ENCODE peak calls at places on chromosomes 7 and 10, in six cellular contexts. V is psoas muscle, P is AG10803, L is AG09309, X is A549, F is cardiac muscle cell. Q is an unnamed sample.

GRCh38 chr10:28922127-28922526 is 244.8 kb downstream of the BAMBI start:
- DNase-seq in V (no peak), P (no peak), L (no peak), X (no peak), F (no peak), Q (peak)

GRCh38 chr7:129122751-129123516 is 21.6 kb upstream of the TSPAN33 start:
- DNase-seq in V (no peak), P (no peak), L (no peak), X (no peak), F (no peak), Q (peak)

GRCh38 chr7:143375298-143376034 is 5.7 kb upstream of the ZYX start:
- DNase-seq in V (no peak), P (no peak), L (no peak), X (no peak), F (no peak), Q (no peak)

GRCh38 chr7:100803398-100804161 is 23.7 kb downstream of the EPHB4 start:
- DNase-seq in V (peak), P (peak), L (peak), X (peak), F (peak), Q (no peak)

GRCh38 chr7:26156454-26157365 is 4.7 kb downstream of the NFE2L3 start:
- DNase-seq in V (no peak), P (peak), L (peak), X (peak), F (no peak), Q (peak)

GRCh38 chr10:132783165-132783736 is 2.7 kb downstream of the NKX6-2 start:
- DNase-seq in V (no peak), P (no peak), L (no peak), X (no peak), F (no peak), Q (no peak)

GRCh38 chr10:91672021-91672608 is 39.2 kb upstream of the PPP1R3C start:
- DNase-seq in V (no peak), P (peak), L (no peak), X (no peak), F (peak), Q (no peak)

GRCh38 chr7:151304856-151305255 is 36.8 kb upstream of the NUB1 start:
- DNase-seq in V (no peak), P (no peak), L (no peak), X (no peak), F (peak), Q (no peak)

GRCh38 chr7:2044883-2045471 is 187.8 kb downstream of the MAD1L1 start:
- DNase-seq in V (peak), P (no peak), L (no peak), X (no peak), F (no peak), Q (no peak)

GRCh38 chr7:90825779-90826178 is 229.7 kb downstream of the CDK14 start:
- DNase-seq in V (no peak), P (peak), L (peak), X (no peak), F (no peak), Q (no peak)

GRCh38 chr7:30596043-30596641 is 1.5 kb downstream of the GARS1 start:
- DNase-seq in V (no peak), P (peak), L (no peak), X (peak), F (no peak), Q (no peak)

GRCh38 chr10:47046321-47047126 is 135.3 kb downstream of the PTPN20 start:
- DNase-seq in V (peak), P (no peak), L (no peak), X (no peak), F (no peak), Q (no peak)

GRCh38 chr7:142476077-142476476 is 218.2 kb upstream of the PRSS58 start:
- DNase-seq in V (no peak), P (peak), L (no peak), X (no peak), F (no peak), Q (no peak)

GRCh38 chr7:155885162-155886160 is 73.2 kb upstream of the SHH start:
- DNase-seq in V (peak), P (no peak), L (no peak), X (peak), F (no peak), Q (no peak)

GRCh38 chr10:90832111-90832510 is 25.7 kb downstream of the HTR7 start:
- DNase-seq in V (no peak), P (no peak), L (no peak), X (no peak), F (no peak), Q (no peak)

GRCh38 chr7:114423218-114423496 is 8.5 kb downstream of the FOXP2 start:
- DNase-seq in V (no peak), P (no peak), L (no peak), X (no peak), F (no peak), Q (no peak)

GRCh38 chr10:95626468-95626867 is 30.0 kb downstream of the ALDH18A1 start:
- DNase-seq in V (no peak), P (no peak), L (no peak), X (no peak), F (no peak), Q (no peak)

GRCh38 chr10:62860946-62861345 is 44.8 kb upstream of the EGR2 start:
- DNase-seq in V (no peak), P (no peak), L (no peak), X (no peak), F (no peak), Q (no peak)

GRCh38 chr7:38000272-38000671 is 79.8 kb downstream of the EPDR1 start:
- DNase-seq in V (no peak), P (peak), L (no peak), X (no peak), F (no peak), Q (no peak)

GRCh38 chr10:74276416-74276815 is 125.4 kb downstream of the ADK start:
- DNase-seq in V (no peak), P (no peak), L (no peak), X (no peak), F (no peak), Q (no peak)

GRCh38 chr7:128777156-128778123 is 1.8 kb upstream of the OPN1SW start:
- DNase-seq in V (no peak), P (peak), L (no peak), X (no peak), F (no peak), Q (no peak)

GRCh38 chr7:27875832-27876231 is 135.9 kb downstream of the TAX1BP1 start:
- DNase-seq in V (no peak), P (no peak), L (no peak), X (no peak), F (no peak), Q (no peak)

GRCh38 chr7:141785711-141786552 is 4.1 kb upstream of the TAS2R5 start:
- DNase-seq in V (no peak), P (peak), L (peak), X (peak), F (peak), Q (peak)

GRCh38 chr10:46547881-46548780 is 8.3 kb downstream of the GPRIN2 start:
- DNase-seq in V (peak), P (peak), L (no peak), X (peak), F (no peak), Q (no peak)

GRCh38 chr7:92177362-92177761 is 1.6 kb downstream of the LRRD1 start:
- DNase-seq in V (no peak), P (peak), L (peak), X (no peak), F (no peak), Q (no peak)

GRCh38 chr10:43878386-43878785 is 229.7 kb upstream of the ZNF32 start:
- DNase-seq in V (no peak), P (peak), L (no peak), X (no peak), F (no peak), Q (no peak)

GRCh38 chr7:2526659-2527504 is 7.3 kb downstream of the LFNG start:
- DNase-seq in V (peak), P (no peak), L (no peak), X (no peak), F (no peak), Q (no peak)

GRCh38 chr10:98664329-98665042 is 217.8 kb upstream of the HPS1 start:
- DNase-seq in V (no peak), P (peak), L (no peak), X (peak), F (no peak), Q (no peak)
- TF ChIP-seq CTCF in V (peak), P (peak), L (peak), X (peak), F (peak), Q (peak)

GRCh38 chr7:40447345-40447744 is 312.5 kb downstream of the SUGCT start:
- DNase-seq in V (no peak), P (no peak), L (no peak), X (no peak), F (peak), Q (no peak)
- H3K4me3 ChIP-seq in V (no peak), P (no peak), L (no peak), X (no peak), F (no peak), Q (no peak)

DNA sequence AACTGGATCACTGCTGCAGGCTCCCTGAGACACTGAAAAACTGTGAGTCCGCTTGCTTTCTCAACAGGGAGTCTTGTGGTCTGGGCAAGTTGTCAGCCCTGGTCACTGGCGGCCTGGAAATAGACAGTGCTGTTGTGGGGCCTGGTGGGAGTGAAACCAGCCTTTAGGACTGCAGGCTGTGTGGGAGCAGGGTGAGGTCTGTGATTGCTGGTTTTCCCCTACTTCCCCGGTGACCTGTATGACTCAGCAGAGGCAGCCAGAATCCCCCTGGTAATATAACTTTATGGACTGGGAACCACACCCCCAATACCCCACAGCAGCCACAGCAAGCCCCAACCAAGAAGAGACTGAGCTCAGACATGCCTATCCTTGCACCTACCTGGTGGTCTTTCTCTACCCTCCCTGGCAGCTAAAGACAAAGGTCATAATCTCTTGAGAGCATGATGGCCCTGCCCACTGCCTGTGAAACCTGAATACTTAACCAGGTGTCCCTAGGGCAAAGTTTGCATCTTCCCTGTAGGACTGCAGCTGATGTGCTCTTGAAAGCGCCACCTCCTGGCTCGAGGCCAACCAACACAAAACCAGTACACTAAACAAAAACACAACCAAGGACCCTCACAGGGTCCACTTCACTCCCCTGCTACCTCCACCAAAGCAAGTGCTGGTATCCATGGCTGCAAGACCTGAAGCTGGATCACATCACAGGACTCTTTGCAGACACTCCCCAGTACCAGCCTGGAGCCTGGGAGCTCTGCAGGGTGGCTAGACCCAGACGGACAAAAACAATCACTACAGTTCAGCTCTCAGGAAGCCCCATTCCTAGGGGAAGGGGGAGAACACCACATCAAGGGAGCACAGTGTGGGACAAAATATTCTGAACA is 7.2 kb upstream of the ADAM22 start:
- DNase-seq in V (no peak), P (no peak), L (no peak), X (no peak), F (no peak), Q (no peak)
- TF ChIP-seq CTCF in V (no peak), P (no peak), L (no peak), X (no peak), F (no peak), Q (no peak)

DNA sequence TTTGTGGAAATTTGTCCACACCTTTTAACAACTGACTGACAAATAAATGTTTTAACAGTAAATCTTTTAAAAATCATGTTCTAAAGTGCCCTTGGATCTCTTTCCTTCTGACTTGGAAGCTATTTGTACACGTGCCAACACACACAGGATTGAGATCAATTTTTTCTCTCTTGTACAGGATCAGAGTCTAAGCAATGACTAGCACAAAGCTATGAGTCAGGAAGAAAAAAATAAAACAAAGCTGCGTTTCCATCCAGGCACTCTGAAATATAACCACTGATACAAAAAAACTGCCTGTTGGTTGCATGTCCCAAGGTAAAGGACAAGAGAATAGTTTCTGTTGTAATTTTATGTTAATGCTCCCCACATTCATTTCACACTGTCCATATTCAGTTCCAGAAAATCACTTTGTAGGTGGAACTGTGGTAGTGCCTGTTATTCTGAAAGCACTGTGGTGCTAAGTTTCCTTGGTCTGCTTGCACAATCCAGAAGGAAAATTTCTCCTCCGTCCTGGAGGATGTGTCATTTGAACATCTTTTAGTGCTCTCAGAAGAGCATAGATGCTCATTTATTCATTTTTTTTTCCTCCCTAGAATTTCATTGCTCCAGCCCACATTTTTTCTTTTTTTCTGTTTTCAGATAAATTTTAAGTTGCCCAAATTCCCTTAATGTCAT is 113.4 kb downstream of the PLXDC2 start:
- DNase-seq in V (no peak), P (peak), L (no peak), X (no peak), F (no peak), Q (peak)
- H3K4me3 ChIP-seq in V (no peak), P (no peak), L (no peak), X (no peak), F (no peak), Q (no peak)